ENCODE peak calls at places on chromosome 4, in eight cellular contexts. One of them, this sample, is unnamed.

GRCh38 chr4:70518716-70519115 is 347 bp downstream of the AMTN start:
- DNase-seq in choroid plexus epithelial cell: peak
- DNase-seq in activated T-helper 1 cell treated with anti-CD3 and anti-CD28 coated beads, Interleukin-2, amount 50 U/mL, for 16 hours: no peak
- DNase-seq in right atrium auricular region: no peak
- DNase-seq in epithelial cell of esophagus: peak
- DNase-seq in testis: no peak
- DNase-seq in naive thymus-derived CD8-positive, alpha-beta T cell: no peak
- DNase-seq in hippocampal formation: no peak
- DNase-seq in this sample: no peak

GRCh38 chr4:140256941-140257340 is 103.0 kb upstream of the MAML3 start:
- DNase-seq in choroid plexus epithelial cell: peak
- DNase-seq in activated T-helper 1 cell treated with anti-CD3 and anti-CD28 coated beads, Interleukin-2, amount 50 U/mL, for 16 hours: no peak
- DNase-seq in right atrium auricular region: no peak
- DNase-seq in epithelial cell of esophagus: no peak
- DNase-seq in testis: no peak
- DNase-seq in naive thymus-derived CD8-positive, alpha-beta T cell: no peak
- DNase-seq in hippocampal formation: no peak
- DNase-seq in this sample: no peak

GRCh38 chr4:14667624-14668295 is 334.5 kb upstream of the CPEB2 start:
- DNase-seq in choroid plexus epithelial cell: peak
- DNase-seq in activated T-helper 1 cell treated with anti-CD3 and anti-CD28 coated beads, Interleukin-2, amount 50 U/mL, for 16 hours: no peak
- DNase-seq in right atrium auricular region: no peak
- DNase-seq in epithelial cell of esophagus: peak
- DNase-seq in testis: peak
- DNase-seq in naive thymus-derived CD8-positive, alpha-beta T cell: no peak
- DNase-seq in hippocampal formation: no peak
- DNase-seq in this sample: no peak

GRCh38 chr4:8506373-8507250 is 66.0 kb downstream of the TRMT44 start:
- DNase-seq in choroid plexus epithelial cell: peak
- DNase-seq in activated T-helper 1 cell treated with anti-CD3 and anti-CD28 coated beads, Interleukin-2, amount 50 U/mL, for 16 hours: no peak
- DNase-seq in right atrium auricular region: peak
- DNase-seq in epithelial cell of esophagus: no peak
- DNase-seq in testis: peak
- DNase-seq in naive thymus-derived CD8-positive, alpha-beta T cell: no peak
- DNase-seq in hippocampal formation: no peak
- DNase-seq in this sample: peak

GRCh38 chr4:176642472-176642871 is 150.2 kb downstream of the VEGFC start:
- DNase-seq in choroid plexus epithelial cell: no peak
- DNase-seq in activated T-helper 1 cell treated with anti-CD3 and anti-CD28 coated beads, Interleukin-2, amount 50 U/mL, for 16 hours: no peak
- DNase-seq in right atrium auricular region: no peak
- DNase-seq in epithelial cell of esophagus: peak
- DNase-seq in testis: no peak
- DNase-seq in naive thymus-derived CD8-positive, alpha-beta T cell: no peak
- DNase-seq in hippocampal formation: no peak
- DNase-seq in this sample: no peak

GRCh38 chr4:156169011-156169410 is 215.3 kb upstream of the CTSO start:
- DNase-seq in choroid plexus epithelial cell: peak
- DNase-seq in activated T-helper 1 cell treated with anti-CD3 and anti-CD28 coated beads, Interleukin-2, amount 50 U/mL, for 16 hours: no peak
- DNase-seq in right atrium auricular region: no peak
- DNase-seq in epithelial cell of esophagus: peak
- DNase-seq in testis: peak
- DNase-seq in naive thymus-derived CD8-positive, alpha-beta T cell: no peak
- DNase-seq in hippocampal formation: no peak
- DNase-seq in this sample: no peak

GRCh38 chr4:6938237-6938636 is 28.6 kb downstream of the TBC1D14 start:
- DNase-seq in choroid plexus epithelial cell: no peak
- DNase-seq in activated T-helper 1 cell treated with anti-CD3 and anti-CD28 coated beads, Interleukin-2, amount 50 U/mL, for 16 hours: no peak
- DNase-seq in right atrium auricular region: peak
- DNase-seq in epithelial cell of esophagus: no peak
- DNase-seq in testis: peak
- DNase-seq in naive thymus-derived CD8-positive, alpha-beta T cell: no peak
- DNase-seq in hippocampal formation: no peak
- DNase-seq in this sample: no peak

GRCh38 chr4:134019657-134020056 is 181.9 kb downstream of the PABPC4L start:
- DNase-seq in choroid plexus epithelial cell: no peak
- DNase-seq in activated T-helper 1 cell treated with anti-CD3 and anti-CD28 coated beads, Interleukin-2, amount 50 U/mL, for 16 hours: no peak
- DNase-seq in right atrium auricular region: no peak
- DNase-seq in epithelial cell of esophagus: no peak
- DNase-seq in testis: no peak
- DNase-seq in naive thymus-derived CD8-positive, alpha-beta T cell: no peak
- DNase-seq in hippocampal formation: no peak
- DNase-seq in this sample: no peak

GRCh38 chr4:182832352-182833120 is 84.7 kb downstream of the DCTD start:
- DNase-seq in choroid plexus epithelial cell: no peak
- DNase-seq in activated T-helper 1 cell treated with anti-CD3 and anti-CD28 coated beads, Interleukin-2, amount 50 U/mL, for 16 hours: no peak
- DNase-seq in right atrium auricular region: no peak
- DNase-seq in epithelial cell of esophagus: no peak
- DNase-seq in testis: no peak
- DNase-seq in naive thymus-derived CD8-positive, alpha-beta T cell: no peak
- DNase-seq in hippocampal formation: peak
- DNase-seq in this sample: no peak

GRCh38 chr4:25863347-25863784 is 578 bp upstream of the SEL1L3 start:
- DNase-seq in choroid plexus epithelial cell: no peak
- DNase-seq in activated T-helper 1 cell treated with anti-CD3 and anti-CD28 coated beads, Interleukin-2, amount 50 U/mL, for 16 hours: no peak
- DNase-seq in right atrium auricular region: no peak
- DNase-seq in epithelial cell of esophagus: no peak
- DNase-seq in testis: no peak
- DNase-seq in naive thymus-derived CD8-positive, alpha-beta T cell: no peak
- DNase-seq in hippocampal formation: no peak
- DNase-seq in this sample: no peak